ENCODE peak calls at places on chromosomes 11 and 22, in four cellular contexts. One of them, this sample, is unnamed.

GRCh38 chr11:78313181-78313788 is 104.3 kb downstream of the GAB2 start:
- DNase-seq in mammary epithelial cell: peak
- DNase-seq in fibroblast of lung: peak
- DNase-seq in HCT116: peak
- DNase-seq in this sample: peak

GRCh38 chr11:113947989-113948388 is 26.9 kb upstream of the HTR3A start:
- DNase-seq in HCT116: no peak
- DNase-seq in fibroblast of lung: no peak
- DNase-seq in mammary epithelial cell: no peak
- DNase-seq in this sample: no peak

GRCh38 chr22:35604671-35605457 is 12.3 kb downstream of the MB start:
- DNase-seq in mammary epithelial cell: peak
- DNase-seq in HCT116: no peak
- DNase-seq in fibroblast of lung: no peak
- DNase-seq in this sample: no peak

GRCh38 chr11:44267366-44268072 is 42.4 kb downstream of the ALX4 start:
- DNase-seq in mammary epithelial cell: no peak
- DNase-seq in fibroblast of lung: no peak
- DNase-seq in HCT116: no peak
- DNase-seq in this sample: no peak

GRCh38 chr11:120134931-120135228 is 3.0 kb downstream of the TRIM29 start:
- DNase-seq in fibroblast of lung: no peak
- DNase-seq in HCT116: no peak
- DNase-seq in mammary epithelial cell: no peak
- DNase-seq in this sample: peak

GRCh38 chr11:47394322-47395224 is 13.8 kb upstream of the SLC39A13 start:
- DNase-seq in mammary epithelial cell: no peak
- DNase-seq in HCT116: no peak
- DNase-seq in fibroblast of lung: no peak
- DNase-seq in this sample: no peak

GRCh38 chr11:79594839-79595238 is 154.0 kb upstream of the TENM4 start:
- DNase-seq in fibroblast of lung: no peak
- DNase-seq in mammary epithelial cell: no peak
- DNase-seq in HCT116: no peak
- DNase-seq in this sample: no peak

GRCh38 chr11:83006877-83007330 is 64.8 kb downstream of the RAB30 start:
- DNase-seq in HCT116: no peak
- DNase-seq in mammary epithelial cell: no peak
- DNase-seq in fibroblast of lung: no peak
- DNase-seq in this sample: no peak

GRCh38 chr22:25497269-25497668 is 67.2 kb upstream of the GRK3 start:
- DNase-seq in mammary epithelial cell: peak
- DNase-seq in HCT116: no peak
- DNase-seq in fibroblast of lung: no peak
- DNase-seq in this sample: no peak

GRCh38 chr11:61888043-61888442 is 3.3 kb downstream of the FADS3 start:
- DNase-seq in HCT116: no peak
- DNase-seq in fibroblast of lung: peak
- DNase-seq in mammary epithelial cell: peak
- DNase-seq in this sample: no peak

GRCh38 chr22:48227341-48228018 is 1465.0 kb downstream of the TBC1D22A start:
- DNase-seq in mammary epithelial cell: no peak
- DNase-seq in HCT116: no peak
- DNase-seq in fibroblast of lung: no peak
- DNase-seq in this sample: no peak

GRCh38 chr11:46278387-46279173 is 1.1 kb downstream of the CREB3L1 start:
- DNase-seq in fibroblast of lung: peak
- DNase-seq in mammary epithelial cell: no peak
- DNase-seq in HCT116: no peak
- DNase-seq in this sample: peak

GRCh38 chr11:2541881-2542361 is 97.1 kb downstream of the KCNQ1 start:
- DNase-seq in fibroblast of lung: no peak
- DNase-seq in mammary epithelial cell: no peak
- DNase-seq in HCT116: no peak
- DNase-seq in this sample: no peak

GRCh38 chr11:77560605-77561004 is 29.1 kb upstream of the AQP11 start:
- DNase-seq in HCT116: peak
- DNase-seq in fibroblast of lung: peak
- DNase-seq in mammary epithelial cell: peak
- DNase-seq in this sample: no peak

GRCh38 chr22:29312218-29313125 is 3.0 kb downstream of the RASL10A start:
- DNase-seq in fibroblast of lung: no peak
- DNase-seq in HCT116: no peak
- DNase-seq in mammary epithelial cell: no peak
- DNase-seq in this sample: no peak

GRCh38 chr11:70470127-70470526 is 71.8 kb downstream of the CTTN start:
- DNase-seq in mammary epithelial cell: no peak
- DNase-seq in HCT116: no peak
- DNase-seq in fibroblast of lung: peak
- DNase-seq in this sample: no peak

GRCh38 chr11:117520966-117521365 is 193.3 kb downstream of the CEP164 start:
- DNase-seq in mammary epithelial cell: no peak
- DNase-seq in HCT116: no peak
- DNase-seq in fibroblast of lung: no peak
- DNase-seq in this sample: no peak

GRCh38 chr11:72921028-72921716 is 107.0 kb downstream of the ATG16L2 start:
- DNase-seq in mammary epithelial cell: no peak
- DNase-seq in HCT116: no peak
- DNase-seq in fibroblast of lung: no peak
- DNase-seq in this sample: no peak

GRCh38 chr22:24005201-24005600 is at the start of gene GSTT4:
- DNase-seq in fibroblast of lung: no peak
- DNase-seq in HCT116: no peak
- DNase-seq in mammary epithelial cell: no peak
- DNase-seq in this sample: no peak

GRCh38 chr11:58004664-58005063 is 19.0 kb upstream of the OR9Q1 start:
- DNase-seq in HCT116: no peak
- DNase-seq in mammary epithelial cell: no peak
- DNase-seq in fibroblast of lung: no peak
- DNase-seq in this sample: no peak

GRCh38 chr11:132559371-132560036 is 972.8 kb downstream of the OPCML start:
- DNase-seq in HCT116: no peak
- DNase-seq in mammary epithelial cell: no peak
- DNase-seq in fibroblast of lung: no peak
- DNase-seq in this sample: no peak
- TF ChIP-seq CTCF in HCT116: no peak
- TF ChIP-seq CTCF in mammary epithelial cell: no peak
- TF ChIP-seq CTCF in fibroblast of lung: no peak
- TF ChIP-seq CTCF in this sample: no peak

GRCh38 chr22:20267441-20268288 is 453 bp downstream of the RTN4R start:
- DNase-seq in fibroblast of lung: no peak
- DNase-seq in HCT116: no peak
- DNase-seq in mammary epithelial cell: peak
- DNase-seq in this sample: peak
- H3K9ac ChIP-seq in fibroblast of lung: no peak
- H3K9ac ChIP-seq in HCT116: peak
- H3K9ac ChIP-seq in mammary epithelial cell: no peak
- H3K9ac ChIP-seq in this sample: no peak

GRCh38 chr11:95088946-95089619 is 563 bp upstream of the ENDOD1 start:
- DNase-seq in fibroblast of lung: no peak
- DNase-seq in mammary epithelial cell: no peak
- DNase-seq in HCT116: no peak
- DNase-seq in this sample: no peak
- H3K4me3 ChIP-seq in fibroblast of lung: peak
- H3K4me3 ChIP-seq in mammary epithelial cell: peak
- H3K4me3 ChIP-seq in HCT116: peak
- H3K4me3 ChIP-seq in this sample: peak

DNA sequence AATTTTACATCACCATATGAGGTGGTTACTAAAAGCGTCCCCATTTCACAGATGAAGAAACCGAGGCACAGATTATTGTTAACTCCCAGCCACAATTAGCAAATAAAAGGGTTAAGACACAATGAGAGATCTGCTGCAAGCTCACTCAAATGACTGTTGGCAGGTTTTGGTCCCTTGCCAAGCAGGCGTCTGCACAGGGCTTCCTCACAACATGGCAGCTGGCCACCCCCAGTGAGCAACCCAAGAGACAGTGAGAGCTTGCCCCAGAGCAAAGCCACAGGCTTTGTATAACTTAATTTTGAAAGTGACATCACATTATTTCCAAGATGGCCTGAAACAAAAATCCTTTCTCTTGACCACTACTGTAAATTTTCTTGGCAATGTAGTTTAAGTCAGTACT is 217.6 kb downstream of the NTM start:
- DNase-seq in mammary epithelial cell: no peak
- DNase-seq in fibroblast of lung: no peak
- DNase-seq in HCT116: no peak
- DNase-seq in this sample: no peak
- TF ChIP-seq CTCF in mammary epithelial cell: no peak
- TF ChIP-seq CTCF in fibroblast of lung: no peak
- TF ChIP-seq CTCF in HCT116: no peak
- TF ChIP-seq CTCF in this sample: no peak

DNA sequence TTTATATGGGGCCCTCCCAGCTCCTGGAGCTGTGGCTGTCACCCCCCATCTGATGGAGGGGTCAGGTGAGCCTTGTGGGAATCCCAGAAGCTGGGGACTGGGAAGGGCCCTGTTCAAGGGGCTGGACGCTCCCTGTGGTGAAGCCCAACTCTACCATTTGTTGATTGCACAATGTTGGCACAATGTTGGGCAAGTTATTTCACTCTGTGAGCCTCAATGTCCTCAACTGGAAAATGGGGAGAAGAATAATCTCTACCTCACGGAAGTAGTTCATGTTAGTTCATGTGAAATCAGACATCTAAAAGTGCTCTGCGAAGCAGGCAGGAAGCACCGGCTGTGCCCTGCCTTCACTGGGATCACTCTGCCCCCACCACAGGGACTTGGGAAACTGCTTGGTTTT is 817 bp upstream of the PRR5 start:
- DNase-seq in HCT116: no peak
- DNase-seq in fibroblast of lung: no peak
- DNase-seq in mammary epithelial cell: no peak
- DNase-seq in this sample: no peak
- H3K9ac ChIP-seq in HCT116: peak
- H3K9ac ChIP-seq in fibroblast of lung: no peak
- H3K9ac ChIP-seq in mammary epithelial cell: no peak
- H3K9ac ChIP-seq in this sample: no peak

GRCh38 chr11:67271212-67271547 is 4.9 kb downstream of the GRK2 start:
- DNase-seq in mammary epithelial cell: no peak
- DNase-seq in fibroblast of lung: no peak
- DNase-seq in HCT116: no peak
- DNase-seq in this sample: no peak

GRCh38 chr11:67271548-67272284 is 5.4 kb downstream of the GRK2 start:
- DNase-seq in mammary epithelial cell: no peak
- DNase-seq in HCT116: no peak
- DNase-seq in fibroblast of lung: no peak
- DNase-seq in this sample: no peak

GRCh38 chr11:67274768-67275605 is 8.7 kb downstream of the GRK2 start:
- DNase-seq in HCT116: no peak
- DNase-seq in mammary epithelial cell: no peak
- DNase-seq in fibroblast of lung: no peak
- DNase-seq in this sample: no peak

GRCh38 chr11:67272327-67273259 is 6.3 kb downstream of the GRK2 start:
- DNase-seq in mammary epithelial cell: no peak
- DNase-seq in fibroblast of lung: no peak
- DNase-seq in HCT116: no peak
- DNase-seq in this sample: no peak

GRCh38 chr11:67273260-67273990 is 7.2 kb downstream of the GRK2 start:
- DNase-seq in fibroblast of lung: no peak
- DNase-seq in HCT116: no peak
- DNase-seq in mammary epithelial cell: no peak
- DNase-seq in this sample: no peak
- H3K4me3 ChIP-seq in fibroblast of lung: no peak
- H3K4me3 ChIP-seq in HCT116: no peak
- H3K4me3 ChIP-seq in mammary epithelial cell: no peak
- H3K4me3 ChIP-seq in this sample: no peak